ENCODE peak calls at places on chromosomes 7 and 10, in five cellular contexts. I is HCT116, Q is mammary epithelial cell, Z is GM23248, U is H9. J is an unnamed sample. For H3K27me3, the result is how much of the 10 kb centered on the place peaks cover.

GRCh38 chr7:50869108-50869716 is 86.5 kb upstream of the GRB10 start:
- DNase-seq in I (peak), Z (peak), U (no peak), Q (peak), J (no peak)

GRCh38 chr10:101749033-101749432 is 26.9 kb downstream of the FGF8 start:
- DNase-seq in Z (no peak), I (peak), U (peak), Q (no peak), J (no peak)

GRCh38 chr10:49001402-49001801 is 61.8 kb upstream of the LRRC18 start:
- DNase-seq in Z (no peak), Q (no peak), I (no peak), U (peak), J (no peak)

GRCh38 chr10:90945496-90946070 is 24.7 kb upstream of the ANKRD1 start:
- DNase-seq in Z (peak), Q (no peak), I (no peak), U (no peak), J (peak)

GRCh38 chr7:157139142-157140117 is 704 bp downstream of the UBE3C start:
- DNase-seq in Z (peak), I (no peak), U (no peak), Q (no peak), J (peak)

GRCh38 chr7:27194641-27195379 is 5.1 kb downstream of the HOXA13 start:
- DNase-seq in Q (no peak), Z (no peak), I (no peak), U (peak), J (no peak)

GRCh38 chr7:45435846-45436245 is 138.3 kb upstream of the ADCY1 start:
- DNase-seq in I (no peak), Q (peak), Z (peak), U (no peak), J (no peak)

GRCh38 chr7:1395211-1396070 is 63.8 kb downstream of the MICALL2 start:
- DNase-seq in Z (no peak), U (no peak), I (no peak), Q (no peak), J (peak)

GRCh38 chr7:79176859-79177477 is 276.5 kb downstream of the MAGI2 start:
- DNase-seq in U (no peak), I (peak), Z (peak), Q (peak), J (no peak)

GRCh38 chr7:73830872-73831655 is at the start of gene CLDN4:
- DNase-seq in Z (no peak), U (peak), Q (no peak), I (peak), J (no peak)

GRCh38 chr10:123488436-123488835 is 177.7 kb upstream of the GPR26 start:
- DNase-seq in Z (no peak), I (no peak), Q (no peak), U (no peak), J (no peak)

GRCh38 chr10:44883581-44884331 is 27.4 kb upstream of the TMEM72 start:
- DNase-seq in Z (no peak), U (no peak), I (no peak), Q (no peak), J (no peak)

GRCh38 chr7:67484244-67484751 is 487.7 kb downstream of the TYW1 start:
- DNase-seq in Q (peak), U (peak), Z (peak), I (peak), J (peak)

GRCh38 chr7:139592801-139593461 is 69.4 kb downstream of the CLEC2L start:
- DNase-seq in U (no peak), Q (no peak), Z (no peak), I (no peak), J (no peak)

GRCh38 chr10:91340613-91341362 is 69.4 kb upstream of the HECTD2 start:
- DNase-seq in I (no peak), U (no peak), Q (peak), Z (peak), J (no peak)

GRCh38 chr10:13347235-13348156 is 597 bp downstream of the SEPHS1 start:
- DNase-seq in Z (peak), Q (peak), U (no peak), I (peak), J (peak)

GRCh38 chr10:127406018-127406550 is 143.0 kb upstream of the NPS start:
- DNase-seq in I (no peak), Q (no peak), U (no peak), Z (no peak), J (no peak)

GRCh38 chr10:119521443-119522204 is 20.9 kb downstream of the RGS10 start:
- DNase-seq in Z (peak), U (no peak), Q (peak), I (peak), J (no peak)

GRCh38 chr7:134619627-134620331 is 26.9 kb upstream of the BPGM start:
- DNase-seq in I (no peak), U (no peak), Q (peak), Z (peak), J (no peak)

GRCh38 chr10:62559481-62560206 is 185.5 kb downstream of the ZNF365 start:
- DNase-seq in Q (no peak), I (no peak), Z (peak), U (no peak), J (no peak)

DNA sequence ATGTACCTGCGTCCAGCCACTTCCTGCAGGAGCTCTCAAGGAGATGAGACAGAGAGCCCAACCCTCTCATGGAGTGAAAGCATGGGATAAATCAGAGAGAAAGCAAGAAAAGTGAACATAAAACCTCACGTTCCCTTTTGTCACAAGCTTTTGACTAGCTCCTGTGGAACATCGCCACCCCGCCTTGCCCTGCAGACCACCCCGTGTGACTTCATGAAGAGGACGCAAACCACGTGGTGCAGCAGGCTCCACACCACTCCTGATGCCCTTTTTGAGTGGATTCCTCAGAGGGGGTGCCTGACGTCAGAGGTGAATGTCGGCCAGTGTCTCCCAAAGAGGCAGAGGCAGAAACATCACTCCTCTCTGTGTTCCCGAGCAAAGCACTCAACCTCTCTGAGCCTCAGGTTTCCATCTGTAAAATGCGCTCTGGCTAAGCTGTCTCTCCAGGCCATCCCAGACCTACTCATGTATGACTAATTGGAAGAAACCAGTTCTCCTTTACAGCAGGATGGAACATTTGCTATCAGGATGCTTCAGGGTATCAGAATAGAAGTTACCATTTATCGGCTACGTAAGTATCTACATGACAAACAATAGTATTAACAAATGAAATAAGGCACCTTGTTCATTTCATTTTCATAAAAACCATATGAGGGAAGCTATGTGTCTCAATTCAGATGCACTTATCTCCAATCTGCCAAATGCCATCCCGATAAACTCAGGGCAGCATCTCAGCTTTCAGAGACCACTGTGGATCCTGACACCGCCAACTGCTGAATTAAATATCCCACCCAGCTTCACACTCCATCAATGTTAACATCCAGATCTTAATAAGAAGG is 5.3 kb downstream of the ZNF488 start:
- DNase-seq in I (no peak), Q (no peak), Z (no peak), U (peak), J (no peak)
- H3K27me3 ChIP-seq in I (under half), Q (under half), Z (half or more), U (under half), J (half or more)

DNA sequence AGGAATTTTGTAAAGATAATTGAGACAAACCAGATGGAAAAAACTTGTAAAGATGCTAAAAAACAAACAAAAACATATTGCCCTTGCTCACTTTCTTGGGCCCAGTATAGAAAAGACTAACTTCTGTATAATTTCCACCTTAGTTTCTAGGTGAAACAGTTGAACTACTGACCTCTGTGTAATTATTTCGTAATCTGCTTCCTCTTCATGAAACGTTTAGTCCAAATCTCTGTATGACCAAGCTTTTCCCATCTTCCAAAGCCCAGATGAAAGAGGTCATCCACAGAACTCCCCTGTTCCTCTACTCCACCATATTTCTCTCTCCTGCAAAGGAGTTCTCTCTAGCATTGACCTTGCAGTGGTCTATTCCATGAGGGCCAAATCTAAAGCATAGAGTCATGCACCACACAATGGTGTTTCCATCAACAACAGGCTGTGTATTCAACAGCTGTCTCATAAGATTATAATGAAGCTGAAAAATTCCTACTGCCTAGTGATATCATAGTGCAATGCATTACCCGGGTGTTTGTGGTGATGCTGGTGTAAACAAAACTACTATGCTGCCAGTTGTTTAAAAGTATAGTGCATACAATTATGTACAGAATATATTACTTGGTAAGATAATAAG is 647.6 kb downstream of the TNS3 start:
- DNase-seq in Z (peak), Q (peak), U (no peak), I (no peak), J (no peak)
- H2AFZ ChIP-seq in Z (no peak), Q (peak), U (no peak), I (no peak), J (no peak)

GRCh38 chr7:31455844-31456243 is 58.0 kb upstream of the ITPRID1 start:
- DNase-seq in Z (no peak), Q (no peak), U (no peak), I (no peak), J (no peak)

GRCh38 chr7:31462636-31463035 is 51.3 kb upstream of the ITPRID1 start:
- DNase-seq in I (no peak), U (no peak), Z (no peak), Q (peak), J (no peak)

GRCh38 chr7:31458203-31458602 is 55.7 kb upstream of the ITPRID1 start:
- DNase-seq in U (no peak), Q (no peak), I (no peak), Z (no peak), J (no peak)
- H3K27me3 ChIP-seq in U (under half), Q (under half), I (under half), Z (under half), J (under half)

GRCh38 chr10:14550471-14550941 is 219.8 kb upstream of the FRMD4A start:
- DNase-seq in I (no peak), Q (no peak), U (no peak), Z (no peak), J (no peak)
- H2AFZ ChIP-seq in I (no peak), Q (no peak), U (no peak), Z (no peak), J (no peak)

GRCh38 chr7:120993011-120993574 is 4.6 kb downstream of the CPED1 start:
- DNase-seq in I (no peak), Z (peak), U (no peak), Q (no peak), J (no peak)
- H3K27me3 ChIP-seq in I (under half), Z (under half), U (under half), Q (under half), J (under half)

GRCh38 chr7:132666076-132666775 is 90.0 kb upstream of the PLXNA4 start:
- DNase-seq in U (no peak), I (no peak), Q (peak), Z (peak), J (peak)
- H2AFZ ChIP-seq in U (no peak), I (no peak), Q (no peak), Z (peak), J (peak)

DNA sequence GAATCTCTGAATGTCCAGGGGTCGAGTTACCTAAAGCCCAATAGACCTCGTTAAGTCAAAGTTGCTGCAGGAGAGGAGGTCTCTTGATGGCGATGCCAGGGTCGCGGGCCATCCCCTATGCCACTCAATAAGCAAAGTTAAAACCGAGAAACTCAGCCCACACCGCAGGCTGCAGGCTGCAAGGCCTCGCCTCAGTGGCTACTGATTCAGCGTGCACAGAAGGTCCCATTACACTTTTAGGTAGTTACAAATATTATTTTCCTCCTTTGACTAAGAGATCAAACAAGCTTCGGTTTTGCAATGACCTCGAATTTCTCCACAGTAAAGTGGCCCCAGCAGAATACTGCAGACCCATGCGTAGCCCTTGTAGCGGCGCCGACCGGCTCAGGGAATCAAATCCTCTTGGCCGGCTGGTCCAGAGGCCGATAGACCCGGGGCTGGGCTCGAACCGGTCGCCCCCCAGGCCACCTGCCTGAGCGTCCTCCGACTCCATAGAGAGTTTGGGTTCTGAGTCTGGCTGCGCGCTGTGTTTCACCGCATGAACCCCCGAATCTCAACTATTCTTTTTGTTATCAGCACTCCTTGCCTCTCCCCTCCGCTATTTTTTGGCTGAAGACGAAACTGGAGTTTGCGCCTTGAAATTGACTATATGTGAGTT is 2.3 kb downstream of the C1QL3 start:
- DNase-seq in Z (no peak), U (peak), Q (no peak), I (no peak), J (no peak)
- H3K27me3 ChIP-seq in Z (under half), U (under half), Q (under half), I (under half), J (under half)

J was measured in DND-41.